ENCODE peak calls at places on chromosomes 12 and 14, in six cellular contexts. S, N, C, T, Z and I are unnamed samples.

GRCh38 chr12:31496257-31496656 is 94.7 kb downstream of the DENND5B start:
- DNase-seq in N (no peak), C (no peak), S (no peak), Z (no peak), T (no peak), I (no peak)

GRCh38 chr12:87820524-87821194 is 208.5 kb downstream of the C12orf50 start:
- DNase-seq in N (no peak), T (no peak), C (no peak), Z (no peak), S (no peak), I (no peak)

GRCh38 chr12:3222935-3223334 is 145.8 kb downstream of the TSPAN9 start:
- DNase-seq in T (no peak), N (no peak), Z (no peak), C (no peak), S (no peak), I (no peak)

GRCh38 chr12:129665414-129665813 is 238.4 kb downstream of the TMEM132D start:
- DNase-seq in N (no peak), C (no peak), Z (no peak), S (no peak), T (no peak), I (no peak)

GRCh38 chr12:7695159-7695930 is at the start of gene GDF3:
- DNase-seq in N (no peak), Z (no peak), C (no peak), T (peak), S (no peak), I (peak)

GRCh38 chr12:80598004-80598606 is 109.3 kb upstream of the MYF6 start:
- DNase-seq in S (no peak), Z (no peak), C (no peak), T (no peak), N (no peak), I (peak)

GRCh38 chr12:43711348-43711747 is 47.2 kb downstream of the PUS7L start:
- DNase-seq in C (no peak), N (no peak), Z (no peak), S (no peak), T (no peak), I (no peak)

GRCh38 chr14:36723551-36723950 is 61.9 kb downstream of the PAX9 start:
- DNase-seq in S (no peak), Z (no peak), C (no peak), T (no peak), N (no peak), I (no peak)

GRCh38 chr12:121095544-121096198 is 37.0 kb upstream of the P2RX7 start:
- DNase-seq in Z (peak), C (peak), N (peak), S (peak), T (peak), I (peak)

GRCh38 chr12:115341442-115341841 is 657.5 kb upstream of the TBX3 start:
- DNase-seq in S (peak), N (no peak), T (peak), C (no peak), Z (peak), I (peak)

GRCh38 chr12:34403706-34404376 is 381.5 kb downstream of the ALG10 start:
- DNase-seq in S (peak), T (peak), C (no peak), N (peak), Z (no peak), I (peak)

GRCh38 chr14:90837355-90837754 is 21.1 kb upstream of the TTC7B start:
- DNase-seq in N (no peak), S (peak), T (no peak), C (no peak), Z (no peak), I (no peak)